ENCODE peak calls at places on chromosomes 2 and 18, in five cellular contexts. One of them, this sample, is unnamed.

GRCh38 chr2:156687715-156688114 is 251.5 kb downstream of the GPD2 start:
- DNase-seq in GM04504: no peak
- DNase-seq in stimulated activated CD4-positive, alpha-beta T cell treated with anti-CD3 and anti-CD28 coated beads, Interleukin-1b, Interleukin-23, amount 100 ng/mL, for 4 hours: no peak
- DNase-seq in amniotic stem cell: no peak
- DNase-seq in HTR-8/SVneo: no peak
- DNase-seq in this sample: no peak

GRCh38 chr2:100178864-100179263 is 36.5 kb upstream of the AFF3 start:
- DNase-seq in GM04504: no peak
- DNase-seq in stimulated activated CD4-positive, alpha-beta T cell treated with anti-CD3 and anti-CD28 coated beads, Interleukin-1b, Interleukin-23, amount 100 ng/mL, for 4 hours: no peak
- DNase-seq in amniotic stem cell: no peak
- DNase-seq in HTR-8/SVneo: no peak
- DNase-seq in this sample: no peak

GRCh38 chr2:237691200-237691907 is 64.0 kb downstream of the LRRFIP1 start:
- DNase-seq in GM04504: no peak
- DNase-seq in stimulated activated CD4-positive, alpha-beta T cell treated with anti-CD3 and anti-CD28 coated beads, Interleukin-1b, Interleukin-23, amount 100 ng/mL, for 4 hours: no peak
- DNase-seq in amniotic stem cell: no peak
- DNase-seq in HTR-8/SVneo: peak; percentile 89
- DNase-seq in this sample: no peak

GRCh38 chr18:44748582-44748981 is 67.9 kb downstream of the SETBP1 start:
- DNase-seq in GM04504: no peak
- DNase-seq in stimulated activated CD4-positive, alpha-beta T cell treated with anti-CD3 and anti-CD28 coated beads, Interleukin-1b, Interleukin-23, amount 100 ng/mL, for 4 hours: no peak
- DNase-seq in amniotic stem cell: no peak
- DNase-seq in HTR-8/SVneo: no peak
- DNase-seq in this sample: no peak

GRCh38 chr2:46351388-46352141 is 54.4 kb downstream of the EPAS1 start:
- DNase-seq in GM04504: no peak
- DNase-seq in stimulated activated CD4-positive, alpha-beta T cell treated with anti-CD3 and anti-CD28 coated beads, Interleukin-1b, Interleukin-23, amount 100 ng/mL, for 4 hours: peak; percentile 29
- DNase-seq in amniotic stem cell: no peak
- DNase-seq in HTR-8/SVneo: no peak
- DNase-seq in this sample: no peak

GRCh38 chr2:52886556-52886955 is 881.0 kb upstream of the CHAC2 start:
- DNase-seq in GM04504: no peak
- DNase-seq in stimulated activated CD4-positive, alpha-beta T cell treated with anti-CD3 and anti-CD28 coated beads, Interleukin-1b, Interleukin-23, amount 100 ng/mL, for 4 hours: no peak
- DNase-seq in amniotic stem cell: no peak
- DNase-seq in HTR-8/SVneo: no peak
- DNase-seq in this sample: no peak

GRCh38 chr2:40101076-40101688 is 322.1 kb upstream of the THUMPD2 start:
- DNase-seq in GM04504: no peak
- DNase-seq in stimulated activated CD4-positive, alpha-beta T cell treated with anti-CD3 and anti-CD28 coated beads, Interleukin-1b, Interleukin-23, amount 100 ng/mL, for 4 hours: no peak
- DNase-seq in amniotic stem cell: peak; percentile 67
- DNase-seq in HTR-8/SVneo: no peak
- DNase-seq in this sample: no peak

GRCh38 chr2:30293303-30293912 is 62.1 kb downstream of the LBH start:
- DNase-seq in GM04504: peak; percentile 86
- DNase-seq in stimulated activated CD4-positive, alpha-beta T cell treated with anti-CD3 and anti-CD28 coated beads, Interleukin-1b, Interleukin-23, amount 100 ng/mL, for 4 hours: no peak
- DNase-seq in amniotic stem cell: peak; percentile 27
- DNase-seq in HTR-8/SVneo: peak; percentile 55
- DNase-seq in this sample: no peak

GRCh38 chr2:160345102-160345501 is 145.0 kb upstream of the ITGB6 start:
- DNase-seq in GM04504: no peak
- DNase-seq in stimulated activated CD4-positive, alpha-beta T cell treated with anti-CD3 and anti-CD28 coated beads, Interleukin-1b, Interleukin-23, amount 100 ng/mL, for 4 hours: no peak
- DNase-seq in amniotic stem cell: no peak
- DNase-seq in HTR-8/SVneo: no peak
- DNase-seq in this sample: no peak

GRCh38 chr2:48755473-48755872 is at the start of gene LHCGR:
- DNase-seq in GM04504: no peak
- DNase-seq in stimulated activated CD4-positive, alpha-beta T cell treated with anti-CD3 and anti-CD28 coated beads, Interleukin-1b, Interleukin-23, amount 100 ng/mL, for 4 hours: no peak
- DNase-seq in amniotic stem cell: no peak
- DNase-seq in HTR-8/SVneo: no peak
- DNase-seq in this sample: no peak

GRCh38 chr2:143468341-143468888 is 339.2 kb downstream of the ARHGAP15 start:
- DNase-seq in GM04504: no peak
- DNase-seq in stimulated activated CD4-positive, alpha-beta T cell treated with anti-CD3 and anti-CD28 coated beads, Interleukin-1b, Interleukin-23, amount 100 ng/mL, for 4 hours: no peak
- DNase-seq in amniotic stem cell: no peak
- DNase-seq in HTR-8/SVneo: no peak
- DNase-seq in this sample: no peak

GRCh38 chr2:84482588-84482987 is 23.5 kb upstream of the SUCLG1 start:
- DNase-seq in GM04504: no peak
- DNase-seq in stimulated activated CD4-positive, alpha-beta T cell treated with anti-CD3 and anti-CD28 coated beads, Interleukin-1b, Interleukin-23, amount 100 ng/mL, for 4 hours: no peak
- DNase-seq in amniotic stem cell: no peak
- DNase-seq in HTR-8/SVneo: no peak
- DNase-seq in this sample: no peak

GRCh38 chr2:16506366-16506765 is 159.3 kb downstream of the CYRIA start:
- DNase-seq in GM04504: no peak
- DNase-seq in stimulated activated CD4-positive, alpha-beta T cell treated with anti-CD3 and anti-CD28 coated beads, Interleukin-1b, Interleukin-23, amount 100 ng/mL, for 4 hours: no peak
- DNase-seq in amniotic stem cell: no peak
- DNase-seq in HTR-8/SVneo: no peak
- DNase-seq in this sample: no peak

GRCh38 chr18:31154186-31154585 is 8.5 kb downstream of the DSC1 start:
- DNase-seq in GM04504: no peak
- DNase-seq in stimulated activated CD4-positive, alpha-beta T cell treated with anti-CD3 and anti-CD28 coated beads, Interleukin-1b, Interleukin-23, amount 100 ng/mL, for 4 hours: no peak
- DNase-seq in amniotic stem cell: no peak
- DNase-seq in HTR-8/SVneo: no peak
- DNase-seq in this sample: no peak

GRCh38 chr18:66124394-66124793 is 373.6 kb downstream of the CDH7 start:
- DNase-seq in GM04504: no peak
- DNase-seq in stimulated activated CD4-positive, alpha-beta T cell treated with anti-CD3 and anti-CD28 coated beads, Interleukin-1b, Interleukin-23, amount 100 ng/mL, for 4 hours: no peak
- DNase-seq in amniotic stem cell: no peak
- DNase-seq in HTR-8/SVneo: no peak
- DNase-seq in this sample: no peak

GRCh38 chr2:63544017-63544627 is 44.2 kb downstream of the WDPCP start:
- DNase-seq in GM04504: no peak
- DNase-seq in stimulated activated CD4-positive, alpha-beta T cell treated with anti-CD3 and anti-CD28 coated beads, Interleukin-1b, Interleukin-23, amount 100 ng/mL, for 4 hours: no peak
- DNase-seq in amniotic stem cell: no peak
- DNase-seq in HTR-8/SVneo: no peak
- DNase-seq in this sample: no peak

GRCh38 chr2:18345848-18346247 is 214.6 kb downstream of the RDH14 start:
- DNase-seq in GM04504: no peak
- DNase-seq in stimulated activated CD4-positive, alpha-beta T cell treated with anti-CD3 and anti-CD28 coated beads, Interleukin-1b, Interleukin-23, amount 100 ng/mL, for 4 hours: no peak
- DNase-seq in amniotic stem cell: no peak
- DNase-seq in HTR-8/SVneo: no peak
- DNase-seq in this sample: no peak

GRCh38 chr2:239255643-239256042 is 145.2 kb downstream of the HDAC4 start:
- DNase-seq in GM04504: no peak
- DNase-seq in stimulated activated CD4-positive, alpha-beta T cell treated with anti-CD3 and anti-CD28 coated beads, Interleukin-1b, Interleukin-23, amount 100 ng/mL, for 4 hours: no peak
- DNase-seq in amniotic stem cell: no peak
- DNase-seq in HTR-8/SVneo: no peak
- DNase-seq in this sample: no peak

GRCh38 chr2:241858206-241859016 is at the start of gene PDCD1:
- DNase-seq in GM04504: no peak
- DNase-seq in stimulated activated CD4-positive, alpha-beta T cell treated with anti-CD3 and anti-CD28 coated beads, Interleukin-1b, Interleukin-23, amount 100 ng/mL, for 4 hours: peak; percentile 72
- DNase-seq in amniotic stem cell: no peak
- DNase-seq in HTR-8/SVneo: no peak
- DNase-seq in this sample: no peak

GRCh38 chr2:189304360-189304759 is 124.8 kb upstream of the COL5A2 start:
- DNase-seq in GM04504: no peak
- DNase-seq in stimulated activated CD4-positive, alpha-beta T cell treated with anti-CD3 and anti-CD28 coated beads, Interleukin-1b, Interleukin-23, amount 100 ng/mL, for 4 hours: peak; percentile 21
- DNase-seq in amniotic stem cell: no peak
- DNase-seq in HTR-8/SVneo: no peak
- DNase-seq in this sample: no peak

GRCh38 chr18:64137914-64138313 is 11.0 kb downstream of the LINC00305 start:
- DNase-seq in GM04504: no peak
- DNase-seq in stimulated activated CD4-positive, alpha-beta T cell treated with anti-CD3 and anti-CD28 coated beads, Interleukin-1b, Interleukin-23, amount 100 ng/mL, for 4 hours: no peak
- DNase-seq in amniotic stem cell: no peak
- DNase-seq in HTR-8/SVneo: no peak
- DNase-seq in this sample: no peak